ENCODE peak calls at places on chromosomes 1 and 21, in four cellular contexts. K is NB4, T is upper lobe of right lung, Q is fibroblast of mammary gland. A is an unnamed sample.

GRCh38 chr1:161287482-161288054 is 22.2 kb downstream of the MPZ start:
- DNase-seq in T (no peak), K (peak), Q (no peak), A (no peak)

GRCh38 chr1:182803846-182804245 is 14.3 kb downstream of the NPL start:
- DNase-seq in Q (no peak), K (no peak), T (no peak), A (no peak)

GRCh38 chr1:2446394-2446793 is 29.7 kb upstream of the PLCH2 start:
- DNase-seq in T (no peak), Q (no peak), K (peak), A (no peak)

GRCh38 chr1:240169188-240169587 is 77.5 kb downstream of the FMN2 start:
- DNase-seq in T (no peak), Q (peak), K (peak), A (peak)

GRCh38 chr1:40309374-40310128 is 7.5 kb downstream of the COL9A2 start:
- DNase-seq in T (no peak), K (no peak), Q (no peak), A (no peak)

GRCh38 chr1:113226118-113226517 is 153.1 kb downstream of the LRIG2 start:
- DNase-seq in T (no peak), Q (peak), K (no peak), A (no peak)

GRCh38 chr1:207002731-207003146 is 29.8 kb downstream of the C1orf116 start:
- DNase-seq in T (peak), K (no peak), Q (no peak), A (no peak)

GRCh38 chr1:84001501-84001900 is 2.6 kb upstream of the TTLL7 start:
- DNase-seq in Q (no peak), T (no peak), K (no peak), A (no peak)

GRCh38 chr1:24514946-24515345 is 12.3 kb downstream of the RCAN3 start:
- DNase-seq in T (no peak), K (no peak), Q (no peak), A (no peak)

GRCh38 chr1:82319526-82319925 is 518.8 kb downstream of the ADGRL2 start:
- DNase-seq in Q (no peak), T (no peak), K (no peak), A (no peak)

GRCh38 chr21:41240040-41240439 is 72.1 kb downstream of the BACE2 start:
- DNase-seq in T (no peak), K (no peak), Q (no peak), A (no peak)

GRCh38 chr1:234956821-234957329 is 171.8 kb downstream of the TOMM20 start:
- DNase-seq in T (no peak), K (peak), Q (no peak), A (no peak)

GRCh38 chr1:67361646-67362045 is 54.0 kb downstream of the IL12RB2 start:
- DNase-seq in K (no peak), Q (no peak), T (no peak), A (no peak)

GRCh38 chr1:37318490-37318889 is 155.9 kb upstream of the ZC3H12A start:
- DNase-seq in K (no peak), T (no peak), Q (no peak), A (no peak)

GRCh38 chr1:195097316-195097715 is 1510.9 kb downstream of the KCNT2 start:
- DNase-seq in T (no peak), K (no peak), Q (no peak), A (no peak)

GRCh38 chr1:153404768-153405167 is 11.6 kb upstream of the S100A7A start:
- DNase-seq in Q (peak), T (peak), K (peak), A (no peak)

GRCh38 chr1:99685516-99686180 is 39.7 kb downstream of the PALMD start:
- DNase-seq in Q (peak), K (peak), T (peak), A (peak)

GRCh38 chr1:185207980-185208602 is 51.1 kb downstream of the SWT1 start:
- DNase-seq in Q (peak), K (no peak), T (no peak), A (peak)

GRCh38 chr1:110048923-110049601 is 14.6 kb downstream of the STRIP1 start:
- DNase-seq in T (no peak), Q (no peak), K (no peak), A (no peak)

GRCh38 chr1:8989821-8990220 is 36.4 kb downstream of the SLC2A7 start:
- DNase-seq in T (no peak), K (no peak), Q (no peak), A (peak)

GRCh38 chr21:42552407-42553336 is 39.0 kb downstream of the SLC37A1 start:
- DNase-seq in T (peak), Q (no peak), K (no peak), A (no peak)

GRCh38 chr1:211348547-211348946 is 21.9 kb downstream of the TRAF5 start:
- DNase-seq in Q (no peak), K (no peak), T (no peak), A (no peak)

GRCh38 chr1:47471163-47471562 is 33.3 kb downstream of the FOXD2 start:
- DNase-seq in Q (peak), T (no peak), K (no peak), A (no peak)

GRCh38 chr1:40625476-40626382 is 39.8 kb downstream of the RIMS3 start:
- DNase-seq in K (peak), Q (peak), T (no peak), A (no peak)

GRCh38 chr1:229204863-229205777 is 65.8 kb upstream of the RAB4A start:
- DNase-seq in K (no peak), T (no peak), Q (peak), A (peak)

GRCh38 chr1:16172964-16173446 is 17.1 kb upstream of the EPHA2 start:
- DNase-seq in K (peak), T (no peak), Q (no peak), A (peak)

GRCh38 chr1:24517898-24518297 is 15.3 kb downstream of the RCAN3 start:
- DNase-seq in T (no peak), K (no peak), Q (no peak), A (no peak)

GRCh38 chr1:89930579-89930978 is 64.3 kb upstream of the ZNF326 start:
- DNase-seq in K (no peak), T (no peak), Q (no peak), A (no peak)

GRCh38 chr1:47388548-47389238 is 27.4 kb upstream of the FOXE3 start:
- DNase-seq in K (peak), T (no peak), Q (peak), A (peak)

GRCh38 chr1:20587639-20588017 is 1.3 kb upstream of the CDA start:
- DNase-seq in K (peak), Q (peak), T (no peak), A (peak)

GRCh38 chr1:201841265-201841912 is 12.4 kb downstream of the IPO9 start:
- DNase-seq in K (no peak), Q (no peak), T (no peak), A (no peak)

GRCh38 chr1:85245891-85246290 is 13.6 kb downstream of the C1orf52 start:
- DNase-seq in Q (no peak), K (no peak), T (no peak), A (no peak)

GRCh38 chr1:85245456-85245855 is 14.0 kb downstream of the C1orf52 start:
- DNase-seq in K (no peak), T (no peak), Q (peak), A (no peak)

GRCh38 chr1:85243336-85243735 is 16.1 kb downstream of the C1orf52 start:
- DNase-seq in T (no peak), K (no peak), Q (no peak), A (no peak)

GRCh38 chr1:85240659-85241058 is 18.8 kb downstream of the C1orf52 start:
- DNase-seq in T (no peak), Q (no peak), K (no peak), A (no peak)

GRCh38 chr1:85244271-85245053 is 15.0 kb downstream of the C1orf52 start:
- DNase-seq in K (peak), Q (peak), T (no peak), A (peak)
- TF ChIP-seq CTCF in K (no peak), Q (no peak), T (no peak), A (no peak)

DNA sequence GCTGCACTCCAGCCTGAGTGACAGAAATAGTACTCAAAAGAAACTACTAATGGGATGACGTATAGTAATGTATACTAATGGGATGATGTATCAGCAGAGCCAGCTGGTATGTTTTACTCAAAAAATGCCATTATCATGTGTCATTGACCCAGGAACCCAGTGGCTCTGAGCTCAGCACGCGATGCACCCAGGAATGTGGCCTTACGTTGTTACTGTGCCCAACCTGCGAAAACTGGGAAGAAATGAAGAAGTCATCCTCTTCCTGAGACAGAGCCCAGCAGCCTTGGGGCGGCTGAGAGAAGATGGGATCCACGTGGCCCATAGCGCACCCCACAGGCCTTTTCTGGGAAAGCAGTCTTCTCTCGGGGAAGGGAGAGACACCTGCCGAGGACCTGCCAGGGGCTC is 8.8 kb downstream of the UBE2J2 start:
- DNase-seq in T (no peak), Q (peak), K (no peak), A (peak)
- TF ChIP-seq CTCF in T (no peak), Q (peak), K (peak), A (peak)

DNA sequence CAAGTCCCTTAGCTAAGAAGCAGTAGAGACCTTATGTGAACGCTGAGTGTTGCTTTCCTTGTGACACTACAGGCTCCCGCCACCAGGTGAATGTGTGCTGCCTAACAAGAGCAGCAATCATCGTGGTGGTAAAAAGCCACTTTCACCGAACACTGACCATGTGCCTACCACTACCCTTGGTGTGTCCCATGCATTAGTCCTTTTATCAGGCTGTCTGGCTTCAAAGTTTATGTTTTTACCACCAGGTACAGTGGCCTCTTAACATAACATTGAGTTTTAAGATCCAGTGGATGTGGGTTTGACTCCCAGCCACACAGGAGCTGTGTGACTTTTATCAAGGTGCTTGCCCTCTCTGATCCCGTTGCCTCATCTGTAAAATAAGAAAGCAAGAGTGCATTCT is 1.7 kb downstream of the C1QB start:
- DNase-seq in T (no peak), K (no peak), Q (no peak), A (no peak)
- TF ChIP-seq CTCF in T (no peak), K (no peak), Q (no peak), A (peak)

DNA sequence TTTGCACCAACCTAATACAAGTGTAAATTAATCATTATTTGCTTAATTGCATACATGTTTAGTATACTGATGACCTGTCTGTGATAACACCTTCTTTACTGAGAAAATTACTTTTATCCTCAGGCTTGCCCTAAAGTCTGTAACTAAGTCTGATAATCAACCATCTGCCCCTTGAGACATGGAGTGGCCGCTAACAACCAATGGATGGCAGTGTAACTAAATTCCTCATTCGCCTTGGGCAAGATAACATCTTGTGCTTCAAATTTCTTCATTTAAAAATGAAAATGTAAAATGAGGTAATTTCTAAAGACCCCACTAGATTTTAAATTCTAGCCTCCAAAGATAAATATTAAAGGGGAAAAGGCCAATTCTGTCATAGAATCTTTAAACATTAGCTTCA is 85.1 kb downstream of the ENAH start:
- DNase-seq in Q (peak), K (peak), T (no peak), A (no peak)
- TF ChIP-seq CTCF in Q (peak), K (no peak), T (peak), A (peak)

GRCh38 chr1:221693087-221693486 is 48.8 kb downstream of the DUSP10 start:
- DNase-seq in K (no peak), T (no peak), Q (no peak), A (no peak)
- TF ChIP-seq CTCF in K (no peak), T (no peak), Q (peak), A (peak)

GRCh38 chr21:44991538-44992483 is 52.0 kb downstream of the SLX9 start:
- DNase-seq in T (no peak), Q (no peak), K (no peak), A (no peak)
- TF ChIP-seq CTCF in T (no peak), Q (no peak), K (no peak), A (no peak)

DNA sequence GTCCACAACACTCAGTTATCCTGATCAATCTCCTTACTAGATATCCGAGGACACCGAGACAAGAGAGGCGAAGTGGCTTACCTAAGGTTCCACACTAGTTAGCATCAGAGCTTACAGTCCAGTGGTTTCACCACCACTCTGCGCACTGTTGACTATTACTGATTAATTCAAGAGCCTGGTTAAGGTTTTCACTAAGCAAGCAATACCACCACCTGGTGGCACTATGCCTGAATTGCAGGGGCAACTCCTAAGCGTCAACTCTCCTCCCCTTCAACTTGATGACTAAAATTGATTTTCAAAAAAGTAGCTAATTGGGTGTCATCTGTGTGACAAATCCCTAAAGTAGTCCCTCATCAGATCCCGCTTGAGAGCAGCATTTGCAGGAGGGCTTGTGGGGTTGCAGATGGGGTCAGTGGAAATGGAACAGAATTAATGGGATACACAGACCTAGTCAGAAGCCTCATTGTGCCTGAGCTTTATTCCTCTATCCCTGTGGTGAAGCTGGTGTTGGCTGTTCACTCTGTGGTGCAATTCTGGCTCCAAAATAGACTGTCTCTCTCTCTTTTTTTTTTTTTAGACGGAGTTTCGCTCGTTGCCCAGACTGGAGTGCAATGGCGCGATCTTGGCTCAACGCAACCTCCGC is 9.1 kb downstream of the TTC22 start:
- DNase-seq in Q (peak), K (peak), T (no peak), A (peak)
- TF ChIP-seq CTCF in Q (peak), K (peak), T (peak), A (peak)

DNA sequence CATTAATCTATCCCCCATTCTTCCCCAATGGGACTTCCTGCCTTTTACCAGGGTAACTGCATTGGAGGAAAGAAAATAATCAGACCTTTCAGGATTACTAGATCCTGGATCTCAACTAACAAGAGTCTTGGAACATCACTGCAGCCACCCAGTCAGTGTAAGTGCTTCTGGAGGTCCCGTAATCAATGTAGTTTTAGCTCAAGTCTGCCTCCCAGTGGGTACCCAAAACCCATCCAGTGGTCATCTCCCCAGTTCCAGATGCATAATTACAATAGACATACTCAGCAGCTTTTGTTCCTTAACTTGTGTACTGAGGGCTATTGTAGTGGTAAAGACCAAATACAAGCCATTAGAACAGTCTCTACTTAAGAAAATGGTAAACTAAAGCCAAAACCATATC is 319.1 kb downstream of the GPATCH2 start:
- DNase-seq in K (peak), T (no peak), Q (peak), A (no peak)
- TF ChIP-seq CTCF in K (no peak), T (no peak), Q (peak), A (no peak)

GRCh38 chr1:151050051-151050688 is 2.6 kb downstream of the C1orf56 start:
- DNase-seq in Q (no peak), T (no peak), K (no peak), A (no peak)

GRCh38 chr1:151047591-151047924 is at the start of gene C1orf56:
- DNase-seq in T (peak), Q (peak), K (peak), A (peak)

GRCh38 chr1:151049458-151049857 is 1.9 kb downstream of the C1orf56 start:
- DNase-seq in T (no peak), K (no peak), Q (no peak), A (no peak)

GRCh38 chr1:151047925-151048644 is 534 bp downstream of the C1orf56 start:
- DNase-seq in T (peak), Q (peak), K (peak), A (peak)

GRCh38 chr1:151048645-151049032 is 1.1 kb downstream of the C1orf56 start:
- DNase-seq in T (no peak), Q (no peak), K (no peak), A (no peak)
- TF ChIP-seq CTCF in T (no peak), Q (no peak), K (no peak), A (peak)

GRCh38 chr1:13916530-13916929 is 216.5 kb downstream of the PRDM2 start:
- DNase-seq in Q (no peak), K (no peak), T (no peak), A (no peak)
- TF ChIP-seq CTCF in Q (no peak), K (no peak), T (no peak), A (no peak)

A was measured in HFFc6.